ENCODE peak calls at places on chromosomes 3 and 15, in eight cellular contexts. L is thoracic aorta, V is OCI-LY7, D is pancreas, E is PC-3, K is cardiac muscle cell, H is heart left ventricle, I is tibial nerve. J is an unnamed sample.

GRCh38 chr3:191743283-191743682 is 282.3 kb downstream of the PYDC2 start:
- DNase-seq in K (no peak), V (no peak), L (no peak), H (no peak), E (no peak), D (no peak), I (no peak), J (no peak)

GRCh38 chr3:151579571-151580270 is 118.9 kb upstream of the IGSF10 start:
- DNase-seq in K (peak), E (no peak), L (no peak), D (no peak), H (no peak), I (no peak), V (no peak), J (no peak)

GRCh38 chr3:140023616-140024530 is 88.9 kb downstream of the CLSTN2 start:
- DNase-seq in E (no peak), K (no peak), D (no peak), I (no peak), V (no peak), L (no peak), H (peak), J (no peak)

GRCh38 chr3:69719292-69719691 is 20.0 kb upstream of the MITF start:
- DNase-seq in V (no peak), D (no peak), I (no peak), H (no peak), K (no peak), E (no peak), L (no peak), J (no peak)

GRCh38 chr3:87126321-87126720 is 100.8 kb upstream of the CHMP2B start:
- DNase-seq in V (no peak), E (no peak), L (no peak), H (no peak), I (no peak), D (no peak), K (no peak), J (no peak)

GRCh38 chr3:43217633-43218032 is 68.7 kb upstream of the SNRK start:
- DNase-seq in K (peak), H (no peak), L (no peak), D (no peak), E (no peak), I (no peak), V (no peak), J (peak)

GRCh38 chr15:99250001-99250400 is 620 bp upstream of the TTC23 start:
- DNase-seq in L (no peak), K (no peak), H (no peak), E (no peak), V (peak), D (no peak), I (no peak), J (no peak)

GRCh38 chr3:69439683-69440270 is 53.9 kb upstream of the FRMD4B start:
- DNase-seq in K (peak), I (no peak), D (no peak), H (no peak), V (peak), L (no peak), E (peak), J (peak)

GRCh38 chr3:8851703-8852102 is 82.3 kb upstream of the OXTR start:
- DNase-seq in E (peak), K (peak), V (no peak), I (no peak), D (no peak), H (peak), L (no peak), J (peak)

GRCh38 chr3:170603770-170604510 is 18.1 kb upstream of the SLC7A14 start:
- DNase-seq in H (no peak), E (no peak), K (peak), I (no peak), D (no peak), V (no peak), L (no peak), J (no peak)

GRCh38 chr15:60219841-60220240 is 177.9 kb downstream of the ANXA2 start:
- DNase-seq in K (no peak), L (no peak), H (no peak), E (no peak), D (no peak), I (no peak), V (no peak), J (peak)

GRCh38 chr3:125025647-125026046 is 30.1 kb downstream of the HEG1 start:
- DNase-seq in K (no peak), E (no peak), H (no peak), V (no peak), I (no peak), L (no peak), D (no peak), J (no peak)

GRCh38 chr3:39383913-39384664 is 919 bp downstream of the SLC25A38 start:
- DNase-seq in V (peak), D (peak), L (peak), H (peak), E (peak), K (peak), I (peak), J (peak)

GRCh38 chr15:33857726-33858125 is 110.6 kb upstream of the CHRM5 start:
- DNase-seq in K (no peak), V (no peak), H (no peak), I (no peak), E (no peak), D (no peak), L (no peak), J (no peak)

GRCh38 chr15:38463893-38464292 is 10.0 kb downstream of the FAM98B start:
- DNase-seq in E (no peak), D (no peak), L (no peak), V (no peak), I (no peak), K (no peak), H (no peak), J (no peak)

GRCh38 chr15:41494190-41494921 is 682 bp downstream of the ITPKA start:
- DNase-seq in K (no peak), E (peak), L (no peak), V (peak), H (no peak), I (no peak), D (peak), J (no peak)

GRCh38 chr3:158097141-158097540 is 9.1 kb downstream of the SHOX2 start:
- DNase-seq in V (no peak), H (no peak), E (no peak), L (no peak), D (no peak), I (no peak), K (no peak), J (no peak)
- H3K4me3 ChIP-seq in V (peak), H (peak), E (peak), L (no peak), D (no peak), I (peak), K (peak), J (no peak)

GRCh38 chr3:73625124-73625665 is 454 bp upstream of the PDZRN3 start:
- DNase-seq in I (no peak), H (peak), V (no peak), L (no peak), E (no peak), K (peak), D (no peak), J (peak)
- H3K4me3 ChIP-seq in I (peak), H (peak), V (no peak), L (peak), E (no peak), K (peak), D (peak), J (peak)

DNA sequence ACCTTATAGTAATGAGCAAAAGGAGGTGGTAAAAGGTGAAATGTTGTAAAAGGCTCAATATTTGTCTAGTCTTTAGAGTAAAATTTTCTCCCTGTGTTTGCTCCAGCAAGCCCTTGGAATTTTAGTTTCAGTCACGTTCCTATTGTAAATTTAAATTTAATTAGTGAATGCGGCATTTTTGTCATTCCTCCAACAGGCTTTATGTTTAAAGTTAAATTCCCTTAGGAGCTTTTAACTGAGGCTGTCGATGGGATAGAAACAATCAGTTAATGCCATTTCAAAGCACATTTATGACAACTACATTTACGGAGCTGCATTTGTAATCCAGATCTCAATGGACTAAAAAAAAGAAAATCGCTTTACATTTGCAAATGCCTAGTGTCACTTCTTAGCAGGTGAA is 868 bp upstream of the GADL1 start:
- DNase-seq in I (no peak), K (no peak), E (no peak), D (no peak), V (no peak), L (no peak), H (no peak), J (no peak)
- H3K4me3 ChIP-seq in I (no peak), K (peak), E (no peak), D (no peak), V (no peak), L (peak), H (no peak), J (no peak)

GRCh38 chr15:62560943-62561571 is 396.0 kb upstream of the C2CD4B start:
- DNase-seq in H (peak), E (no peak), V (no peak), K (no peak), L (no peak), D (no peak), I (no peak), J (no peak)
- H3K4me3 ChIP-seq in H (peak), E (no peak), V (no peak), K (no peak), L (no peak), D (no peak), I (peak), J (no peak)

GRCh38 chr3:13487403-13487802 is 7.3 kb downstream of the HDAC11 start:
- DNase-seq in H (no peak), D (no peak), L (no peak), K (no peak), E (no peak), I (no peak), V (no peak), J (no peak)
- H3K4me3 ChIP-seq in H (no peak), D (no peak), L (no peak), K (no peak), E (no peak), I (no peak), V (no peak), J (no peak)

J was measured in epithelial cell of esophagus.